ENCODE peak calls at places on chromosomes 1 and 21, in seven cellular contexts. N is endothelial cell, U is cardiac fibroblast, P is AG04450, G is fibroblast of mammary gland, Q is epithelial cell of esophagus, C is D721Med. R is an unnamed sample.

GRCh38 chr1:77319036-77319705 is 37.4 kb downstream of the AK5 start:
- DNase-seq in N (no peak), U (no peak), P (no peak), G (peak), Q (no peak), C (no peak), R (no peak)

GRCh38 chr1:93180723-93181613 is at the start of gene CCDC18:
- DNase-seq in N (peak), U (peak), P (no peak), G (peak), Q (peak), C (no peak), R (no peak)

GRCh38 chr1:231918239-231919015 is 291.8 kb downstream of the DISC1 start:
- DNase-seq in N (no peak), U (no peak), P (peak), G (no peak), Q (peak), C (no peak), R (no peak)

GRCh38 chr1:210364479-210364878 is 35.8 kb downstream of the HHAT start:
- DNase-seq in N (no peak), U (no peak), P (no peak), G (no peak), Q (peak), C (no peak), R (no peak)

GRCh38 chr1:11394592-11395229 is 84.2 kb upstream of the DISP3 start:
- DNase-seq in N (no peak), U (no peak), P (no peak), G (no peak), Q (no peak), C (no peak), R (no peak)

GRCh38 chr1:46401964-46402626 is 8.0 kb downstream of the FAAH start:
- DNase-seq in N (no peak), U (peak), P (peak), G (peak), Q (peak), C (no peak), R (no peak)

GRCh38 chr1:30708361-30708728 is 15.0 kb downstream of the MATN1 start:
- DNase-seq in N (no peak), U (no peak), P (no peak), G (no peak), Q (no peak), C (no peak), R (no peak)

GRCh38 chr1:116309090-116309870 is 63.8 kb upstream of the ATP1A1 start:
- DNase-seq in N (no peak), U (no peak), P (no peak), G (no peak), Q (peak), C (no peak), R (no peak)

GRCh38 chr1:185439727-185440415 is 122.8 kb upstream of the IVNS1ABP start:
- DNase-seq in N (no peak), U (peak), P (peak), G (peak), Q (peak), C (no peak), R (no peak)

GRCh38 chr21:37364722-37365121 is 1.9 kb upstream of the DYRK1A start:
- DNase-seq in N (no peak), U (no peak), P (no peak), G (no peak), Q (no peak), C (no peak), R (no peak)

GRCh38 chr1:35220976-35221375 is 28.0 kb upstream of the SFPQ start:
- DNase-seq in N (peak), U (peak), P (no peak), G (peak), Q (peak), C (peak), R (no peak)

GRCh38 chr1:172338295-172338735 is 82.2 kb upstream of the C1orf105 start:
- DNase-seq in N (no peak), U (no peak), P (no peak), G (no peak), Q (no peak), C (no peak), R (no peak)

GRCh38 chr1:38648417-38648816 is 211.2 kb downstream of the RRAGC start:
- DNase-seq in N (no peak), U (no peak), P (no peak), G (no peak), Q (no peak), C (no peak), R (no peak)

GRCh38 chr21:42496120-42496838 is at the start of gene RSPH1:
- DNase-seq in N (peak), U (peak), P (peak), G (peak), Q (peak), C (peak), R (peak)
- TF ChIP-seq CTCF in N (no peak), U (no peak), P (no peak), G (no peak), Q (no peak), C (peak), R (no peak)

GRCh38 chr1:66240491-66241484 is 293.2 kb upstream of the SGIP1 start:
- DNase-seq in N (no peak), U (no peak), P (no peak), G (no peak), Q (no peak), C (no peak), R (no peak)

GRCh38 chr1:66242646-66243547 is 291.1 kb upstream of the SGIP1 start:
- DNase-seq in N (peak), U (peak), P (peak), G (peak), Q (peak), C (no peak), R (peak)

GRCh38 chr1:66237722-66238479 is 296.1 kb upstream of the SGIP1 start:
- DNase-seq in N (no peak), U (no peak), P (no peak), G (no peak), Q (no peak), C (no peak), R (no peak)

GRCh38 chr1:66243548-66244130 is 290.3 kb upstream of the SGIP1 start:
- DNase-seq in N (no peak), U (no peak), P (no peak), G (peak), Q (peak), C (no peak), R (no peak)

DNA sequence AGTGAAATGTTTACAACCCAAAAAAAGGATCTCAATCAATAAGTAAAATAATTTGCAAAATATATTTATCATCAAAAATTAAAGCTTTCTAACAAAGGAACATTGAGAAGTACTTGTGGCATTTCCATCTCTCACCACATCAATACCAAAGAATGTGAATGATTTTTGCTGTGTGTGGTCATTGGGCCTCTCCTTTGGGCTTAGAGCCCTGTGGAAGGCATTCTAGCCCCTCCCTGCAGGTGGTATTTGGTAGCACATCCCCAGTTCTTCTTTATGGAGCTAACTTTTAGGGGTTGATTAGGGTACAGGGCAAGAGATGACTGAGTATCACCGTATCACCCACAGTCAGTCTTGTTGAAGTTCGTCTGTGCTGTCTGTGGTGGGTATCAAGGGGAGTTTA is 294.1 kb upstream of the SGIP1 start:
- DNase-seq in N (no peak), U (no peak), P (no peak), G (no peak), Q (no peak), C (no peak), R (no peak)
- TF ChIP-seq CTCF in N (no peak), U (no peak), P (peak), G (peak), Q (no peak), C (no peak), R (no peak)

GRCh38 chr1:236753554-236753953 is 41.5 kb upstream of the MTR start:
- DNase-seq in N (peak), U (peak), P (no peak), G (peak), Q (peak), C (peak), R (no peak)
- TF ChIP-seq CTCF in N (no peak), U (no peak), P (peak), G (peak), Q (peak), C (peak), R (no peak)

GRCh38 chr1:90476994-90477393 is 240.1 kb downstream of the BARHL2 start:
- DNase-seq in N (no peak), U (no peak), P (no peak), G (no peak), Q (no peak), C (no peak), R (no peak)

GRCh38 chr1:90474158-90474557 is 242.9 kb downstream of the BARHL2 start:
- DNase-seq in N (no peak), U (no peak), P (no peak), G (no peak), Q (no peak), C (no peak), R (no peak)

GRCh38 chr1:90474731-90475130 is 242.4 kb downstream of the BARHL2 start:
- DNase-seq in N (no peak), U (no peak), P (no peak), G (no peak), Q (no peak), C (no peak), R (no peak)

GRCh38 chr1:90476411-90476810 is 240.7 kb downstream of the BARHL2 start:
- DNase-seq in N (no peak), U (no peak), P (no peak), G (no peak), Q (no peak), C (no peak), R (no peak)

GRCh38 chr1:90475623-90476022 is 241.5 kb downstream of the BARHL2 start:
- DNase-seq in N (no peak), U (no peak), P (no peak), G (no peak), Q (peak), C (no peak), R (no peak)
- TF ChIP-seq CTCF in N (no peak), U (peak), P (peak), G (no peak), Q (peak), C (peak), R (no peak)

GRCh38 chr1:94599090-94599813 is 57.7 kb upstream of the F3 start:
- DNase-seq in N (peak), U (no peak), P (no peak), G (peak), Q (peak), C (no peak), R (no peak)
- TF ChIP-seq CTCF in N (no peak), U (peak), P (peak), G (peak), Q (peak), C (peak), R (no peak)

GRCh38 chr1:44030606-44031050 is 634 bp downstream of the SLC6A9 start:
- DNase-seq in N (peak), U (peak), P (no peak), G (peak), Q (peak), C (no peak), R (no peak)
- TF ChIP-seq CTCF in N (no peak), U (no peak), P (peak), G (no peak), Q (no peak), C (peak), R (no peak)

DNA sequence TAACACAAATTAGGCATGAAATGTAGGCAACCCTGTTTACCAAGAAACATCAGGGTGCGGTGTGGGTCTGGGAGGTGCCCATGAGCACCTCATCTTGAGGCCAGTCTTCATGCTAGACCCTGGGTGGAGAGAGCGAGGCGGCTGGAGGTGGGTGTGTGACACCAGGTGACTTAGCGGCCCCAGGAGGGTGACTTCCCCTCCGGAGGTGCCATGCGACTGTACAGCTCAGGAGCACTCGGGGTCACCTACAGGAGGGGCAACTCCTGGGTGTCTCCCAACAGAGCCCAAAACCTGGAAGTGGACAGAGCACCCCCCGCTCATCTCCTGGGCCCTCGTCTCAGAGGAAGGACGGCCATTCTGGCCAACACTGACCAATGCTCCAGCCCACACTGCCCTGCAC is 21.7 kb upstream of the SAMD11 start:
- DNase-seq in N (no peak), U (no peak), P (no peak), G (no peak), Q (no peak), C (no peak), R (no peak)
- TF ChIP-seq CTCF in N (no peak), U (no peak), P (no peak), G (no peak), Q (no peak), C (no peak), R (no peak)